ENCODE peak calls at places on chromosomes 11 and 22, in eight cellular contexts. One of them, this sample, is unnamed.

GRCh38 chr11:94880216-94880615 is 93.1 kb downstream of the CWC15 start:
- DNase-seq in activated CD4-positive, alpha-beta memory T cell treated with anti-CD3 and anti-CD28 coated beads for 36 hours: no peak
- DNase-seq in fibroblast of pulmonary artery: no peak
- DNase-seq in foreskin keratinocyte: peak; percentile 93
- DNase-seq in T follicular helper cell: no peak
- DNase-seq in T-cell: no peak
- DNase-seq in psoas muscle: no peak
- DNase-seq in MCF 10A: peak; percentile 72
- DNase-seq in this sample: no peak

GRCh38 chr22:41243361-41243760 is 2.6 kb upstream of the CHADL start:
- DNase-seq in activated CD4-positive, alpha-beta memory T cell treated with anti-CD3 and anti-CD28 coated beads for 36 hours: no peak
- DNase-seq in fibroblast of pulmonary artery: no peak
- DNase-seq in foreskin keratinocyte: peak; percentile 87
- DNase-seq in T follicular helper cell: no peak
- DNase-seq in T-cell: no peak
- DNase-seq in psoas muscle: no peak
- DNase-seq in MCF 10A: no peak
- DNase-seq in this sample: no peak

GRCh38 chr11:86151188-86152005 is 82.5 kb upstream of the PICALM start:
- DNase-seq in activated CD4-positive, alpha-beta memory T cell treated with anti-CD3 and anti-CD28 coated beads for 36 hours: no peak
- DNase-seq in fibroblast of pulmonary artery: no peak
- DNase-seq in foreskin keratinocyte: peak; percentile 65
- DNase-seq in T follicular helper cell: no peak
- DNase-seq in T-cell: no peak
- DNase-seq in psoas muscle: no peak
- DNase-seq in MCF 10A: peak; percentile 55
- DNase-seq in this sample: no peak

GRCh38 chr11:67609316-67609715 is 2.6 kb downstream of the NDUFV1 start:
- DNase-seq in activated CD4-positive, alpha-beta memory T cell treated with anti-CD3 and anti-CD28 coated beads for 36 hours: no peak
- DNase-seq in fibroblast of pulmonary artery: no peak
- DNase-seq in foreskin keratinocyte: no peak
- DNase-seq in T follicular helper cell: no peak
- DNase-seq in T-cell: no peak
- DNase-seq in psoas muscle: no peak
- DNase-seq in MCF 10A: no peak
- DNase-seq in this sample: no peak

GRCh38 chr11:76560219-76560618 is 110.3 kb downstream of the LRRC32 start:
- DNase-seq in activated CD4-positive, alpha-beta memory T cell treated with anti-CD3 and anti-CD28 coated beads for 36 hours: peak; percentile 61
- DNase-seq in fibroblast of pulmonary artery: no peak
- DNase-seq in foreskin keratinocyte: peak; percentile 18
- DNase-seq in T follicular helper cell: no peak
- DNase-seq in T-cell: no peak
- DNase-seq in psoas muscle: no peak
- DNase-seq in MCF 10A: peak; percentile 42
- DNase-seq in this sample: no peak

GRCh38 chr11:54558919-54559318 is 44.9 kb downstream of the OR4C46 start:
- DNase-seq in activated CD4-positive, alpha-beta memory T cell treated with anti-CD3 and anti-CD28 coated beads for 36 hours: no peak
- DNase-seq in fibroblast of pulmonary artery: no peak
- DNase-seq in foreskin keratinocyte: no peak
- DNase-seq in T follicular helper cell: no peak
- DNase-seq in T-cell: no peak
- DNase-seq in psoas muscle: no peak
- DNase-seq in MCF 10A: no peak
- DNase-seq in this sample: no peak

GRCh38 chr11:112962854-112963367 is 1.7 kb downstream of the NCAM1 start:
- DNase-seq in activated CD4-positive, alpha-beta memory T cell treated with anti-CD3 and anti-CD28 coated beads for 36 hours: peak; percentile 9
- DNase-seq in fibroblast of pulmonary artery: no peak
- DNase-seq in foreskin keratinocyte: no peak
- DNase-seq in T follicular helper cell: no peak
- DNase-seq in T-cell: no peak
- DNase-seq in psoas muscle: peak; percentile 62
- DNase-seq in MCF 10A: no peak
- DNase-seq in this sample: peak; percentile 44

GRCh38 chr22:18931905-18932652 is 4.0 kb downstream of the PRODH start:
- DNase-seq in activated CD4-positive, alpha-beta memory T cell treated with anti-CD3 and anti-CD28 coated beads for 36 hours: no peak
- DNase-seq in fibroblast of pulmonary artery: no peak
- DNase-seq in foreskin keratinocyte: no peak
- DNase-seq in T follicular helper cell: no peak
- DNase-seq in T-cell: no peak
- DNase-seq in psoas muscle: no peak
- DNase-seq in MCF 10A: no peak
- DNase-seq in this sample: no peak

GRCh38 chr11:9982127-9982795 is 311.8 kb downstream of the SBF2 start:
- DNase-seq in activated CD4-positive, alpha-beta memory T cell treated with anti-CD3 and anti-CD28 coated beads for 36 hours: no peak
- DNase-seq in fibroblast of pulmonary artery: no peak
- DNase-seq in foreskin keratinocyte: peak; percentile 88
- DNase-seq in T follicular helper cell: no peak
- DNase-seq in T-cell: no peak
- DNase-seq in psoas muscle: no peak
- DNase-seq in MCF 10A: peak; percentile 51
- DNase-seq in this sample: no peak

GRCh38 chr11:68658661-68659060 is 25.7 kb upstream of the GAL start:
- DNase-seq in activated CD4-positive, alpha-beta memory T cell treated with anti-CD3 and anti-CD28 coated beads for 36 hours: no peak
- DNase-seq in fibroblast of pulmonary artery: peak; percentile 46
- DNase-seq in foreskin keratinocyte: no peak
- DNase-seq in T follicular helper cell: no peak
- DNase-seq in T-cell: no peak
- DNase-seq in psoas muscle: no peak
- DNase-seq in MCF 10A: no peak
- DNase-seq in this sample: no peak

GRCh38 chr11:107849791-107850190 is 8.8 kb downstream of the SLC35F2 start:
- DNase-seq in activated CD4-positive, alpha-beta memory T cell treated with anti-CD3 and anti-CD28 coated beads for 36 hours: no peak
- DNase-seq in fibroblast of pulmonary artery: no peak
- DNase-seq in foreskin keratinocyte: no peak
- DNase-seq in T follicular helper cell: no peak
- DNase-seq in T-cell: no peak
- DNase-seq in psoas muscle: no peak
- DNase-seq in MCF 10A: no peak
- DNase-seq in this sample: no peak

GRCh38 chr11:121237686-121238658 is 54.6 kb upstream of the SC5D start:
- DNase-seq in activated CD4-positive, alpha-beta memory T cell treated with anti-CD3 and anti-CD28 coated beads for 36 hours: peak; percentile 74
- DNase-seq in fibroblast of pulmonary artery: peak; percentile 52
- DNase-seq in foreskin keratinocyte: peak; percentile 89
- DNase-seq in T follicular helper cell: no peak
- DNase-seq in T-cell: no peak
- DNase-seq in psoas muscle: no peak
- DNase-seq in MCF 10A: no peak
- DNase-seq in this sample: no peak

GRCh38 chr22:47304191-47304831 is 541.9 kb downstream of the TBC1D22A start:
- DNase-seq in activated CD4-positive, alpha-beta memory T cell treated with anti-CD3 and anti-CD28 coated beads for 36 hours: no peak
- DNase-seq in fibroblast of pulmonary artery: no peak
- DNase-seq in foreskin keratinocyte: no peak
- DNase-seq in T follicular helper cell: no peak
- DNase-seq in T-cell: no peak
- DNase-seq in psoas muscle: no peak
- DNase-seq in MCF 10A: no peak
- DNase-seq in this sample: no peak

GRCh38 chr11:115996125-115996807 is 492.1 kb upstream of the CADM1 start:
- DNase-seq in activated CD4-positive, alpha-beta memory T cell treated with anti-CD3 and anti-CD28 coated beads for 36 hours: no peak
- DNase-seq in fibroblast of pulmonary artery: no peak
- DNase-seq in foreskin keratinocyte: no peak
- DNase-seq in T follicular helper cell: no peak
- DNase-seq in T-cell: no peak
- DNase-seq in psoas muscle: no peak
- DNase-seq in MCF 10A: no peak
- DNase-seq in this sample: no peak

GRCh38 chr11:126880872-126881271 is 119.7 kb downstream of the KIRREL3 start:
- DNase-seq in activated CD4-positive, alpha-beta memory T cell treated with anti-CD3 and anti-CD28 coated beads for 36 hours: no peak
- DNase-seq in fibroblast of pulmonary artery: no peak
- DNase-seq in foreskin keratinocyte: no peak
- DNase-seq in T follicular helper cell: no peak
- DNase-seq in T-cell: no peak
- DNase-seq in psoas muscle: no peak
- DNase-seq in MCF 10A: no peak
- DNase-seq in this sample: no peak

GRCh38 chr22:38981005-38981658 is 1.0 kb upstream of the APOBEC3B start:
- DNase-seq in activated CD4-positive, alpha-beta memory T cell treated with anti-CD3 and anti-CD28 coated beads for 36 hours: peak; percentile 42
- DNase-seq in fibroblast of pulmonary artery: peak; percentile 18
- DNase-seq in foreskin keratinocyte: peak; percentile 36
- DNase-seq in T follicular helper cell: no peak
- DNase-seq in T-cell: no peak
- DNase-seq in psoas muscle: no peak
- DNase-seq in MCF 10A: peak; percentile 72
- DNase-seq in this sample: peak; percentile 54